ENCODE peak calls at places on chromosomes 11 and 22, in four cellular contexts. One of them, this sample, is unnamed.

GRCh38 chr11:132082566-132082965 is 712.2 kb downstream of the NTM start:
- DNase-seq in EL: no peak
- DNase-seq in psoas muscle: no peak
- DNase-seq in anterior cingulate cortex: no peak
- DNase-seq in this sample: no peak

GRCh38 chr11:71117311-71117710 is 135.1 kb downstream of the SHANK2 start:
- DNase-seq in EL: peak
- DNase-seq in psoas muscle: no peak
- DNase-seq in anterior cingulate cortex: no peak
- DNase-seq in this sample: no peak

GRCh38 chr22:19962246-19962908 is 20.8 kb upstream of the TXNRD2 start:
- DNase-seq in anterior cingulate cortex: peak
- DNase-seq in psoas muscle: peak
- DNase-seq in EL: peak
- DNase-seq in this sample: peak

GRCh38 chr11:63489879-63490278 is 1.1 kb downstream of the PLAAT5 start:
- DNase-seq in anterior cingulate cortex: no peak
- DNase-seq in EL: peak
- DNase-seq in psoas muscle: no peak
- DNase-seq in this sample: no peak

GRCh38 chr11:34624069-34624468 is 3.2 kb downstream of the EHF start:
- DNase-seq in anterior cingulate cortex: no peak
- DNase-seq in psoas muscle: no peak
- DNase-seq in EL: no peak
- DNase-seq in this sample: no peak

GRCh38 chr11:125517116-125517804 is 21.2 kb upstream of the FEZ1 start:
- DNase-seq in EL: peak
- DNase-seq in psoas muscle: no peak
- DNase-seq in anterior cingulate cortex: no peak
- DNase-seq in this sample: peak

GRCh38 chr11:74671520-74672196 is 59.6 kb downstream of the CHRDL2 start:
- DNase-seq in psoas muscle: no peak
- DNase-seq in anterior cingulate cortex: no peak
- DNase-seq in EL: peak
- DNase-seq in this sample: peak

GRCh38 chr11:995752-996420 is 40.6 kb downstream of the MUC6 start:
- DNase-seq in anterior cingulate cortex: no peak
- DNase-seq in EL: no peak
- DNase-seq in psoas muscle: no peak
- DNase-seq in this sample: no peak

GRCh38 chr11:78277314-78277994 is 88.7 kb downstream of the USP35 start:
- DNase-seq in EL: no peak
- DNase-seq in anterior cingulate cortex: no peak
- DNase-seq in psoas muscle: no peak
- DNase-seq in this sample: no peak

GRCh38 chr22:32473388-32473952 is 1.1 kb upstream of the FBXO7 start:
- DNase-seq in psoas muscle: no peak
- DNase-seq in anterior cingulate cortex: no peak
- DNase-seq in EL: peak
- DNase-seq in this sample: peak

GRCh38 chr11:40170076-40170475 is 1289.4 kb downstream of the LRRC4C start:
- DNase-seq in EL: no peak
- DNase-seq in psoas muscle: no peak
- DNase-seq in anterior cingulate cortex: no peak
- DNase-seq in this sample: no peak

GRCh38 chr11:119476038-119476437 is 53.1 kb upstream of the THY1 start:
- DNase-seq in anterior cingulate cortex: no peak
- DNase-seq in EL: no peak
- DNase-seq in psoas muscle: no peak
- DNase-seq in this sample: no peak